ENCODE peak calls at places on chromosomes 5 and 9, in eight cellular contexts. V is cardiac muscle cell, E is heart left ventricle, W is A549, T is HCT116, X is foreskin keratinocyte, J is lower lobe of right lung, C is lung. G is an unnamed sample.

GRCh38 chr5:61449756-61450155 is 117.7 kb downstream of the ZSWIM6 start:
- DNase-seq in V (no peak), E (no peak), W (no peak), T (peak), X (peak), J (no peak), C (no peak), G (no peak)

GRCh38 chr5:96703384-96703910 is 41.3 kb downstream of the CAST start:
- DNase-seq in V (no peak), E (no peak), W (no peak), T (no peak), X (peak), J (no peak), C (no peak), G (no peak)

GRCh38 chr9:70257991-70258691 is 637 bp upstream of the SMC5 start:
- DNase-seq in V (peak), E (peak), W (no peak), T (peak), X (peak), J (peak), C (peak), G (peak)

GRCh38 chr5:1208743-1209551 is 7.6 kb downstream of the SLC6A19 start:
- DNase-seq in V (peak), E (no peak), W (peak), T (no peak), X (no peak), J (peak), C (no peak), G (peak)

GRCh38 chr9:33329117-33329563 is 38.8 kb downstream of the NFX1 start:
- DNase-seq in V (no peak), E (peak), W (peak), T (no peak), X (peak), J (no peak), C (peak), G (no peak)

GRCh38 chr5:147554285-147554817 is 44.5 kb upstream of the DPYSL3 start:
- DNase-seq in V (no peak), E (no peak), W (no peak), T (no peak), X (peak), J (no peak), C (no peak), G (no peak)

GRCh38 chr9:112764344-112764743 is 13.8 kb downstream of the SNX30 start:
- DNase-seq in V (no peak), E (no peak), W (no peak), T (no peak), X (no peak), J (no peak), C (no peak), G (no peak)

GRCh38 chr5:30197662-30198061 is 995.8 kb upstream of the CDH6 start:
- DNase-seq in V (no peak), E (no peak), W (no peak), T (no peak), X (no peak), J (no peak), C (no peak), G (no peak)

GRCh38 chr5:74187757-74188156 is 452.8 kb downstream of the ENC1 start:
- DNase-seq in V (no peak), E (no peak), W (no peak), T (no peak), X (no peak), J (no peak), C (no peak), G (peak)

GRCh38 chr5:110058175-110058574 is 368.4 kb downstream of the MAN2A1 start:
- DNase-seq in V (no peak), E (no peak), W (no peak), T (no peak), X (no peak), J (no peak), C (no peak), G (no peak)

GRCh38 chr9:117622347-117622746 is 81.9 kb upstream of the TLR4 start:
- DNase-seq in V (no peak), E (no peak), W (no peak), T (no peak), X (no peak), J (no peak), C (no peak), G (no peak)
- TF ChIP-seq CTCF in V (no peak), E (no peak), W (no peak), T (no peak), X (no peak), J (no peak), C (no peak), G (peak)

GRCh38 chr5:175870820-175871447 is 444 bp upstream of the CPLX2 start:
- DNase-seq in V (no peak), E (no peak), W (peak), T (no peak), X (no peak), J (no peak), C (no peak), G (no peak)

GRCh38 chr5:175872287-175873089 is 1.1 kb downstream of the CPLX2 start:
- DNase-seq in V (no peak), E (no peak), W (peak), T (no peak), X (no peak), J (no peak), C (no peak), G (no peak)

GRCh38 chr5:175876107-175876506 is 4.7 kb downstream of the CPLX2 start:
- DNase-seq in V (no peak), E (no peak), W (no peak), T (no peak), X (no peak), J (no peak), C (no peak), G (no peak)

GRCh38 chr5:175874462-175875139 is 3.2 kb downstream of the CPLX2 start:
- DNase-seq in V (no peak), E (no peak), W (no peak), T (no peak), X (no peak), J (no peak), C (no peak), G (no peak)

GRCh38 chr5:175873090-175873454 is 1.7 kb downstream of the CPLX2 start:
- DNase-seq in V (peak), E (no peak), W (peak), T (no peak), X (no peak), J (peak), C (no peak), G (peak)
- TF ChIP-seq CTCF in V (peak), E (no peak), W (peak), T (no peak), X (no peak), J (no peak), C (no peak), G (peak)

GRCh38 chr9:1837453-1838084 is 177.6 kb upstream of the SMARCA2 start:
- DNase-seq in V (peak), E (no peak), W (peak), T (no peak), X (no peak), J (no peak), C (no peak), G (peak)
- TF ChIP-seq CTCF in V (peak), E (no peak), W (peak), T (peak), X (peak), J (peak), C (no peak), G (peak)

GRCh38 chr9:89563511-89564256 is 41.1 kb upstream of the GADD45G start:
- DNase-seq in V (no peak), E (no peak), W (no peak), T (no peak), X (no peak), J (no peak), C (no peak), G (no peak)

GRCh38 chr9:89564257-89564878 is 40.4 kb upstream of the GADD45G start:
- DNase-seq in V (peak), E (no peak), W (no peak), T (peak), X (no peak), J (no peak), C (no peak), G (no peak)

GRCh38 chr9:89558500-89558899 is 46.3 kb upstream of the GADD45G start:
- DNase-seq in V (no peak), E (no peak), W (no peak), T (no peak), X (no peak), J (no peak), C (no peak), G (no peak)

GRCh38 chr9:89558948-89559347 is 45.9 kb upstream of the GADD45G start:
- DNase-seq in V (no peak), E (no peak), W (no peak), T (no peak), X (no peak), J (no peak), C (no peak), G (no peak)

GRCh38 chr9:89562186-89562814 is 42.5 kb upstream of the GADD45G start:
- DNase-seq in V (no peak), E (no peak), W (no peak), T (no peak), X (no peak), J (no peak), C (no peak), G (no peak)
- TF ChIP-seq CTCF in V (no peak), E (no peak), W (no peak), T (no peak), X (no peak), J (no peak), C (no peak), G (no peak)

DNA sequence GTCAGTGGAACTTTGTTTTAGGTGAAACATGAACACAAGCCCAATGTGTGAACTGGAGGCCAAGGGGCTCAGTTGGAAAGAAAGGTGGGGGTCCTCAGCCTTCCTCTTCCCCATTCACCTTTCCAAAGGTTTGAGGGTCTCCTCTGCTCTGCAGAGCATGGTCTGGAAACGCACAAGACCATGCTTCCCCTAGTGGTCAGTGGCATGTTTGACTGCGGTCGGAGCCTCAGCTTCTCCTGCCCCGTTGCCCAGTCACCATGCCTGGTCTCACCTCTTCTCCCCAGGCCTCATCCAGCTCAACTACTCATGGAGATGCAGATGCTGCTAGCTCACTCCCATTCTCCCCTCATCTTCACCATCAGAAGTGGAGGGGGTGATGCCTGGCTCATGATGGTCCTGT is 340.3 kb downstream of the GADD45G start:
- DNase-seq in V (no peak), E (no peak), W (no peak), T (no peak), X (no peak), J (no peak), C (no peak), G (no peak)
- TF ChIP-seq CTCF in V (peak), E (no peak), W (no peak), T (peak), X (no peak), J (no peak), C (no peak), G (peak)

GRCh38 chr9:101453776-101454570 is 18.4 kb upstream of the ALDOB start:
- DNase-seq in V (no peak), E (no peak), W (no peak), T (no peak), X (no peak), J (no peak), C (no peak), G (no peak)

GRCh38 chr9:101460965-101461364 is 25.4 kb upstream of the ALDOB start:
- DNase-seq in V (no peak), E (no peak), W (no peak), T (no peak), X (no peak), J (no peak), C (no peak), G (no peak)

GRCh38 chr9:101458955-101459631 is 23.5 kb upstream of the ALDOB start:
- DNase-seq in V (peak), E (no peak), W (peak), T (peak), X (peak), J (no peak), C (no peak), G (peak)

GRCh38 chr9:101455656-101456235 is 20.2 kb upstream of the ALDOB start:
- DNase-seq in V (no peak), E (no peak), W (no peak), T (no peak), X (no peak), J (no peak), C (no peak), G (no peak)

GRCh38 chr9:101457003-101457402 is 21.4 kb upstream of the ALDOB start:
- DNase-seq in V (peak), E (no peak), W (no peak), T (no peak), X (no peak), J (no peak), C (no peak), G (no peak)
- TF ChIP-seq CTCF in V (no peak), E (no peak), W (no peak), T (peak), X (peak), J (no peak), C (no peak), G (no peak)

GRCh38 chr5:181088289-181088688 is 42.7 kb downstream of the OR2V1 start:
- DNase-seq in V (no peak), E (no peak), W (peak), T (peak), X (no peak), J (no peak), C (no peak), G (no peak)
- TF ChIP-seq CTCF in V (peak), E (no peak), W (peak), T (peak), X (peak), J (peak), C (no peak), G (peak)

DNA sequence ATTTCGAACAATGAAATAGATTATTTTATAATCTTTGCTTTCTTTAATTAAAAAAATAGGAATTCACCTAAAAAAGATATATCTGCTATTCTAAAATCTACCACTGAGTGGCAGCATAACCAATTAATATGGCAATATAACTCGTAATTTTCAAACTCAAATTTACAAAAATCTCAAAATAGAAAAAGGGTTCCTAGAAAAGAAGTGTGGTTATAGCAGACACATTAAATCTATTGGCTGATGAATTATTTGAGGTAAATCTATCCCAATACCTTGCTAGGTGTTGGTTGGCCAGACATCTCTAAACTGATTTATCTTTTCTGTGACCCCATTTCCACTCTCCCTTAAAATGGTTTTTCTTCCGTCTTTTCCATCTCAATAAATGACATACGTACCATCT is 30.2 kb upstream of the NRG2 start:
- DNase-seq in V (no peak), E (no peak), W (no peak), T (no peak), X (no peak), J (no peak), C (no peak), G (no peak)
- TF ChIP-seq CTCF in V (peak), E (peak), W (peak), T (peak), X (peak), J (peak), C (peak), G (peak)

G was measured in neural crest cell.